ENCODE peak calls at places on chromosomes 4 and X, in five cellular contexts. One of them, this sample, is unnamed.

GRCh38 chr4:102501176-102501634 is at the start of gene NFKB1:
- DNase-seq in thyroid gland: peak; percentile 63
- DNase-seq in adrenal gland: peak; percentile 78
- DNase-seq in left ventricle myocardium inferior: peak; percentile 59
- DNase-seq in psoas muscle: peak; percentile 63
- DNase-seq in this sample: peak; percentile 60

GRCh38 chr4:24160358-24160757 is 270.5 kb upstream of the PPARGC1A start:
- DNase-seq in thyroid gland: peak; percentile 60
- DNase-seq in adrenal gland: no peak
- DNase-seq in left ventricle myocardium inferior: no peak
- DNase-seq in psoas muscle: no peak
- DNase-seq in this sample: no peak

GRCh38 chr4:12692815-12693214 is 791.3 kb downstream of the RAB28 start:
- DNase-seq in thyroid gland: no peak
- DNase-seq in adrenal gland: no peak
- DNase-seq in left ventricle myocardium inferior: no peak
- DNase-seq in psoas muscle: no peak
- DNase-seq in this sample: no peak

GRCh38 chr4:77007358-77008230 is 58.0 kb downstream of the SEPTIN11 start:
- DNase-seq in thyroid gland: peak; percentile 38
- DNase-seq in adrenal gland: no peak
- DNase-seq in left ventricle myocardium inferior: no peak
- DNase-seq in psoas muscle: no peak
- DNase-seq in this sample: no peak

GRCh38 chr4:8770518-8771257 is 101.0 kb downstream of the HMX1 start:
- DNase-seq in thyroid gland: no peak
- DNase-seq in adrenal gland: no peak
- DNase-seq in left ventricle myocardium inferior: peak; percentile 6
- DNase-seq in psoas muscle: no peak
- DNase-seq in this sample: peak; percentile 25

GRCh38 chr4:121072836-121073362 is 564 bp upstream of the NDNF start:
- DNase-seq in thyroid gland: no peak
- DNase-seq in adrenal gland: no peak
- DNase-seq in left ventricle myocardium inferior: peak; percentile 19
- DNase-seq in psoas muscle: no peak
- DNase-seq in this sample: no peak

GRCh38 chrX:123190096-123190495 is 6.0 kb downstream of the GRIA3 start:
- DNase-seq in thyroid gland: no peak
- DNase-seq in adrenal gland: no peak
- DNase-seq in left ventricle myocardium inferior: no peak
- DNase-seq in psoas muscle: no peak
- DNase-seq in this sample: no peak

GRCh38 chrX:150253946-150254615 is 109.0 kb upstream of the MAMLD1 start:
- DNase-seq in thyroid gland: no peak
- DNase-seq in adrenal gland: no peak
- DNase-seq in left ventricle myocardium inferior: no peak
- DNase-seq in psoas muscle: no peak
- DNase-seq in this sample: no peak

GRCh38 chrX:65509400-65509799 is 25.2 kb downstream of the LAS1L start:
- DNase-seq in thyroid gland: no peak
- DNase-seq in adrenal gland: no peak
- DNase-seq in left ventricle myocardium inferior: no peak
- DNase-seq in psoas muscle: no peak
- DNase-seq in this sample: no peak

GRCh38 chr4:128525939-128526630 is 238.5 kb upstream of the PGRMC2 start:
- DNase-seq in thyroid gland: no peak
- DNase-seq in adrenal gland: no peak
- DNase-seq in left ventricle myocardium inferior: no peak
- DNase-seq in psoas muscle: no peak
- DNase-seq in this sample: no peak

GRCh38 chrX:119880552-119881437 is 9.2 kb downstream of the NDUFA1 start:
- DNase-seq in thyroid gland: peak; percentile 13
- DNase-seq in adrenal gland: peak; percentile 37
- DNase-seq in left ventricle myocardium inferior: no peak
- DNase-seq in psoas muscle: no peak
- DNase-seq in this sample: no peak

GRCh38 chr4:24103434-24104168 is 213.8 kb upstream of the PPARGC1A start:
- DNase-seq in thyroid gland: peak; percentile 11
- DNase-seq in adrenal gland: no peak
- DNase-seq in left ventricle myocardium inferior: no peak
- DNase-seq in psoas muscle: no peak
- DNase-seq in this sample: no peak

GRCh38 chr4:134812611-134813010 is 611.0 kb upstream of the PABPC4L start:
- DNase-seq in thyroid gland: no peak
- DNase-seq in adrenal gland: no peak
- DNase-seq in left ventricle myocardium inferior: no peak
- DNase-seq in psoas muscle: no peak
- DNase-seq in this sample: no peak

GRCh38 chr4:17667653-17668201 is 53.3 kb downstream of the MED28 start:
- DNase-seq in thyroid gland: no peak
- DNase-seq in adrenal gland: no peak
- DNase-seq in left ventricle myocardium inferior: no peak
- DNase-seq in psoas muscle: no peak
- DNase-seq in this sample: no peak

GRCh38 chrX:24657671-24658410 is 10.7 kb upstream of the PCYT1B start:
- DNase-seq in thyroid gland: no peak
- DNase-seq in adrenal gland: no peak
- DNase-seq in left ventricle myocardium inferior: no peak
- DNase-seq in psoas muscle: no peak
- DNase-seq in this sample: no peak

GRCh38 chr4:15569746-15570145 is 85.4 kb downstream of the FBXL5 start:
- DNase-seq in thyroid gland: no peak
- DNase-seq in adrenal gland: no peak
- DNase-seq in left ventricle myocardium inferior: no peak
- DNase-seq in psoas muscle: no peak
- DNase-seq in this sample: no peak

GRCh38 chrX:125439194-125439849 is 119.7 kb downstream of the TEX13C start:
- DNase-seq in thyroid gland: no peak
- DNase-seq in adrenal gland: no peak
- DNase-seq in left ventricle myocardium inferior: no peak
- DNase-seq in psoas muscle: no peak
- DNase-seq in this sample: no peak

GRCh38 chr4:102843273-102843672 is 15.9 kb upstream of the UBE2D3 start:
- DNase-seq in thyroid gland: no peak
- DNase-seq in adrenal gland: no peak
- DNase-seq in left ventricle myocardium inferior: no peak
- DNase-seq in psoas muscle: no peak
- DNase-seq in this sample: no peak

GRCh38 chr4:67674098-67674497 is 26.9 kb downstream of the UBA6 start:
- DNase-seq in thyroid gland: no peak
- DNase-seq in adrenal gland: no peak
- DNase-seq in left ventricle myocardium inferior: no peak
- DNase-seq in psoas muscle: no peak
- DNase-seq in this sample: no peak

GRCh38 chr4:188092824-188093223 is 16.6 kb downstream of the TRIML2 start:
- DNase-seq in thyroid gland: no peak
- DNase-seq in adrenal gland: no peak
- DNase-seq in left ventricle myocardium inferior: no peak
- DNase-seq in psoas muscle: no peak
- DNase-seq in this sample: no peak

GRCh38 chr4:39697740-39698423 is at the start of gene UBE2K:
- DNase-seq in thyroid gland: peak; percentile 87
- DNase-seq in adrenal gland: peak; percentile 88
- DNase-seq in left ventricle myocardium inferior: peak; percentile 91
- DNase-seq in psoas muscle: peak; percentile 91
- DNase-seq in this sample: peak; percentile 82

GRCh38 chr4:109972786-109973528 is 60.3 kb downstream of the EGF start:
- DNase-seq in thyroid gland: no peak
- DNase-seq in adrenal gland: no peak
- DNase-seq in left ventricle myocardium inferior: no peak
- DNase-seq in psoas muscle: no peak
- DNase-seq in this sample: no peak
- H3K4me3 ChIP-seq in thyroid gland: no peak overlapping the region
- H3K4me3 ChIP-seq in adrenal gland: no peak overlapping the region
- H3K4me3 ChIP-seq in left ventricle myocardium inferior: no peak overlapping the region
- H3K4me3 ChIP-seq in psoas muscle: no peak overlapping the region
- H3K4me3 ChIP-seq in this sample: no peak overlapping the region

GRCh38 chrX:97199501-97199900 is 315.8 kb downstream of the RPA4 start:
- DNase-seq in thyroid gland: no peak
- DNase-seq in adrenal gland: no peak
- DNase-seq in left ventricle myocardium inferior: no peak
- DNase-seq in psoas muscle: no peak
- DNase-seq in this sample: no peak
- H3K4me1 ChIP-seq in thyroid gland: no peaks in the 10 kb centered on the region
- H3K4me1 ChIP-seq in adrenal gland: no peaks in the 10 kb centered on the region
- H3K4me1 ChIP-seq in left ventricle myocardium inferior: no peaks in the 10 kb centered on the region
- H3K4me1 ChIP-seq in psoas muscle: no peaks in the 10 kb centered on the region
- H3K4me1 ChIP-seq in this sample: no peaks in the 10 kb centered on the region

DNA sequence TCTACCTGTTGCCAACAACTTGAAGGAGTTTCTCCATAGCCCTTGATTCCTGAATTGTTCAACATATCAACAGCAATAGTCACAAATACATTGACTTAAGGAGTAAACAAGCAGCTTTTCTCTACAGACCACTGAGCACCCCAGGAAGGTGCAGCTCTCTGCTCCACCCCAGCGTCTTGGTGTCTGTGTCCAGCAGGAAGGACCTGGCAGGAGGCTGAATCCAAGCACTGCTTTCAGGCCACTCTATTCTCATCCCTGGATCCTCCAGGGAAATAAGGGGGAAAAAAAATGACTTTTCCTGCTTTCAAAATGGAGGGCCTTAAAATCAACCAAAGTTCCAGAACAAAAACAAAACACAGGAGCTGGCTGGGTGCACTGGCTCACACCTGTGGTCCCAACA is 160.3 kb upstream of the MAB21L2 start:
- DNase-seq in thyroid gland: no peak
- DNase-seq in adrenal gland: no peak
- DNase-seq in left ventricle myocardium inferior: no peak
- DNase-seq in psoas muscle: no peak
- DNase-seq in this sample: no peak
- TF ChIP-seq CTCF in thyroid gland: no peak
- TF ChIP-seq CTCF in adrenal gland: no peak
- TF ChIP-seq CTCF in left ventricle myocardium inferior: no peak
- TF ChIP-seq CTCF in psoas muscle: no peak
- TF ChIP-seq CTCF in this sample: no peak

GRCh38 chrX:106999002-106999975 is 723 bp downstream of the MORC4 start:
- DNase-seq in thyroid gland: peak; percentile 66
- DNase-seq in adrenal gland: peak; percentile 60
- DNase-seq in left ventricle myocardium inferior: peak; percentile 40
- DNase-seq in psoas muscle: peak; percentile 43
- DNase-seq in this sample: no peak
- H3K4me3 ChIP-seq in thyroid gland: peak overlapping the region; percentile 17
- H3K4me3 ChIP-seq in adrenal gland: no peak overlapping the region
- H3K4me3 ChIP-seq in left ventricle myocardium inferior: peak overlapping the region; percentile 73
- H3K4me3 ChIP-seq in psoas muscle: peak overlapping the region; percentile 71
- H3K4me3 ChIP-seq in this sample: peak overlapping the region; percentile 46

DNA sequence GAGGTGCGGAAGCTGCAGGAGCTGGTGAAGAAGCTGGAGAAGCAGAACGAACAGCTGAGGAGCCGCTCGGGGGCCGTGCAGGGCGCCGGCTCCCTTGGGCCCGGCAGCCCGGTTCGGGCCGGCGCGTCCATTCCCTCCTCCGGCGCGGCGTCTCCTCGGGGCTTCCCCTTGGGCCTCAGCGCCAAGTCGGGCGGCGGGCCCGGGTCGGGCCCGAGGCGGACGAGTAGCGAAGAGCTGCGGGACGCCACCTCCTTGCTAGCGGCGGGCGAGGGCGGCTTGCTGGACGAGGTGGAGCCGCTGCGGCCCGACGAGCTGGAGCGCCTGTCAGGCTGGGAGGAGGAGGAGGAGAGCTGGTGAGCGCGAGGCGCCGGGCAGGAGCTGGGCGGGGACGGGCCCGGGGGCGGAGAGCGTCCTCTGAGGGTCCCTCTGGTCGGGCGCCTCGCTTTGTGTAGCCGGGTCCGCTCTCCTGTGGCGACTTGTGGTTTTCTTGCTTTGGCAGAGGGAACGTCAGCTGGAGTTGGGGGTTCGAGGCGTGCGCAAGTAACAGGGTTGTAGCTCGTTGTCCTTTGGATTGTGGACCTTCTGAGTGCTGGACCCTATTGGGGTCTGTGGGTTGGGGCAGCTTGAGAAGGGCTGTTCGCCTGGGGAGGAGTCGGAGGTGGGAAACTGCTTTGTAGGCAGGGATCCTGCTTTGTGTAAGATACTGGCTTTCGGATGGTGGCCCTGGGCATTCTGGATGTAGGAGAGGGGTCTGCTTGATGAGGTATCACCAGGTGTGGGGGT is 638 bp downstream of the SLAIN2 start:
- DNase-seq in thyroid gland: peak; percentile 68
- DNase-seq in adrenal gland: peak; percentile 58
- DNase-seq in left ventricle myocardium inferior: peak; percentile 57
- DNase-seq in psoas muscle: peak; percentile 60
- DNase-seq in this sample: no peak
- H3K4me1 ChIP-seq in thyroid gland: peaks cover 43% of the 10 kb centered on the region
- H3K4me1 ChIP-seq in adrenal gland: peaks cover 12% of the 10 kb centered on the region
- H3K4me1 ChIP-seq in left ventricle myocardium inferior: peaks cover 70% of the 10 kb centered on the region
- H3K4me1 ChIP-seq in psoas muscle: peaks cover 63% of the 10 kb centered on the region
- H3K4me1 ChIP-seq in this sample: peaks cover 58% of the 10 kb centered on the region

GRCh38 chr4:33650036-33650435 is 2594.3 kb downstream of the ARAP2 start:
- DNase-seq in thyroid gland: no peak
- DNase-seq in adrenal gland: no peak
- DNase-seq in left ventricle myocardium inferior: no peak
- DNase-seq in psoas muscle: no peak
- DNase-seq in this sample: no peak

GRCh38 chr4:33649015-33649414 is 2595.3 kb downstream of the ARAP2 start:
- DNase-seq in thyroid gland: peak; percentile 3
- DNase-seq in adrenal gland: no peak
- DNase-seq in left ventricle myocardium inferior: no peak
- DNase-seq in psoas muscle: no peak
- DNase-seq in this sample: no peak
- TF ChIP-seq CTCF in thyroid gland: no peak
- TF ChIP-seq CTCF in adrenal gland: no peak
- TF ChIP-seq CTCF in left ventricle myocardium inferior: no peak
- TF ChIP-seq CTCF in psoas muscle: no peak
- TF ChIP-seq CTCF in this sample: peak; percentile 74

This sample was measured in RWPE2.